ENCODE peak calls at places on chromosomes 2 and 18, in six cellular contexts. O is GM13977, B is Panc1, N is transverse colon, S is osteocyte, M is AG09309. V is an unnamed sample.

GRCh38 chr2:27082773-27083409 is 3.7 kb upstream of the KHK start:
- DNase-seq in O (no peak), B (no peak), N (no peak), S (no peak), M (no peak), V (no peak)

GRCh38 chr2:182581196-182581935 is 134.7 kb upstream of the DNAJC10 start:
- DNase-seq in O (no peak), B (no peak), N (no peak), S (no peak), M (no peak), V (no peak)

GRCh38 chr2:163467206-163467605 is 268.6 kb downstream of the FIGN start:
- DNase-seq in O (no peak), B (no peak), N (no peak), S (no peak), M (no peak), V (no peak)

GRCh38 chr18:5237083-5237722 is 40.1 kb upstream of the AKAIN1 start:
- DNase-seq in O (peak), B (peak), N (no peak), S (no peak), M (no peak), V (no peak)

GRCh38 chr2:170816499-170817246 is at the start of gene GAD1:
- DNase-seq in O (peak), B (no peak), N (peak), S (no peak), M (no peak), V (no peak)

GRCh38 chr2:41502752-41503151 is 545.1 kb upstream of the PKDCC start:
- DNase-seq in O (no peak), B (no peak), N (no peak), S (no peak), M (no peak), V (no peak)

GRCh38 chr18:27185025-27185763 is at the start of gene CHST9:
- DNase-seq in O (peak), B (no peak), N (no peak), S (no peak), M (no peak), V (no peak)

GRCh38 chr18:31492671-31493070 is 5.3 kb upstream of the DSG2 start:
- DNase-seq in O (no peak), B (no peak), N (no peak), S (no peak), M (no peak), V (no peak)

GRCh38 chr18:35521133-35521532 is 23.4 kb upstream of the INO80C start:
- DNase-seq in O (no peak), B (no peak), N (no peak), S (no peak), M (no peak), V (no peak)

GRCh38 chr2:113203901-113204519 is 30.2 kb downstream of the PSD4 start:
- DNase-seq in O (peak), B (peak), N (peak), S (peak), M (no peak), V (no peak)

GRCh38 chr2:118882693-118883336 is 35.4 kb upstream of the EN1 start:
- DNase-seq in O (peak), B (peak), N (peak), S (no peak), M (peak), V (no peak)

GRCh38 chr2:216687646-216688045 is 7.7 kb downstream of the IGFBP5 start:
- DNase-seq in O (no peak), B (no peak), N (no peak), S (no peak), M (no peak), V (no peak)

GRCh38 chr2:236569593-236569973 is at the start of gene ACKR3:
- DNase-seq in O (peak), B (peak), N (peak), S (peak), M (peak), V (peak)

GRCh38 chr2:241801611-241802420 is 7.2 kb upstream of the NEU4 start:
- DNase-seq in O (peak), B (no peak), N (peak), S (no peak), M (no peak), V (no peak)

GRCh38 chr2:164498841-164499240 is 122.4 kb downstream of the GRB14 start:
- DNase-seq in O (no peak), B (no peak), N (no peak), S (no peak), M (no peak), V (no peak)

GRCh38 chr2:55097462-55098410 is 47.5 kb upstream of the RTN4 start:
- DNase-seq in O (no peak), B (no peak), N (no peak), S (peak), M (no peak), V (no peak)

GRCh38 chr2:109513749-109514588 is 99.8 kb downstream of the SEPTIN10 start:
- DNase-seq in O (peak), B (no peak), N (peak), S (no peak), M (peak), V (no peak)

GRCh38 chr2:159281002-159281401 is 5.5 kb downstream of the WDSUB1 start:
- DNase-seq in O (no peak), B (no peak), N (no peak), S (no peak), M (no peak), V (no peak)

GRCh38 chr2:133568172-133568571 is at the start of gene NCKAP5:
- DNase-seq in O (no peak), B (no peak), N (peak), S (no peak), M (no peak), V (no peak)

GRCh38 chr2:30886101-30886500 is 78.9 kb upstream of the CAPN13 start:
- DNase-seq in O (no peak), B (no peak), N (no peak), S (no peak), M (no peak), V (no peak)

GRCh38 chr2:54577035-54577434 is 120.9 kb downstream of the SPTBN1 start:
- DNase-seq in O (no peak), B (no peak), N (no peak), S (no peak), M (no peak), V (no peak)

GRCh38 chr2:230849633-230850357 is 14.9 kb upstream of the ITM2C start:
- DNase-seq in O (peak), B (no peak), N (peak), S (no peak), M (no peak), V (no peak)

GRCh38 chr2:200253631-200254030 is 52.9 kb upstream of the SPATS2L start:
- DNase-seq in O (no peak), B (no peak), N (no peak), S (no peak), M (no peak), V (no peak)

GRCh38 chr2:43484323-43484930 is 111.4 kb downstream of the THADA start:
- DNase-seq in O (no peak), B (peak), N (no peak), S (no peak), M (peak), V (no peak)

GRCh38 chr18:57737661-57738060 is 65.5 kb downstream of the ATP8B1 start:
- DNase-seq in O (no peak), B (no peak), N (peak), S (no peak), M (peak), V (no peak)

GRCh38 chr2:204863351-204863750 is 318.1 kb downstream of the PARD3B start:
- DNase-seq in O (no peak), B (no peak), N (no peak), S (no peak), M (no peak), V (no peak)

GRCh38 chr2:222514901-222515300 is 90.6 kb downstream of the SGPP2 start:
- DNase-seq in O (no peak), B (no peak), N (no peak), S (no peak), M (no peak), V (no peak)

GRCh38 chr2:8447610-8448221 is 234.1 kb upstream of the ID2 start:
- DNase-seq in O (no peak), B (peak), N (no peak), S (no peak), M (peak), V (peak)

GRCh38 chr18:10927980-10928605 is 221.3 kb downstream of the PIEZO2 start:
- DNase-seq in O (peak), B (no peak), N (no peak), S (no peak), M (no peak), V (no peak)

GRCh38 chr2:71995067-71995665 is 152.5 kb downstream of the CYP26B1 start:
- DNase-seq in O (no peak), B (peak), N (no peak), S (no peak), M (no peak), V (no peak)

GRCh38 chr2:186695081-186695756 is 1.4 kb downstream of the FAM171B start:
- DNase-seq in O (peak), B (no peak), N (no peak), S (no peak), M (no peak), V (no peak)

GRCh38 chr2:55617160-55618024 is at the start of gene PPP4R3B:
- DNase-seq in O (peak), B (peak), N (peak), S (peak), M (peak), V (peak)

DNA sequence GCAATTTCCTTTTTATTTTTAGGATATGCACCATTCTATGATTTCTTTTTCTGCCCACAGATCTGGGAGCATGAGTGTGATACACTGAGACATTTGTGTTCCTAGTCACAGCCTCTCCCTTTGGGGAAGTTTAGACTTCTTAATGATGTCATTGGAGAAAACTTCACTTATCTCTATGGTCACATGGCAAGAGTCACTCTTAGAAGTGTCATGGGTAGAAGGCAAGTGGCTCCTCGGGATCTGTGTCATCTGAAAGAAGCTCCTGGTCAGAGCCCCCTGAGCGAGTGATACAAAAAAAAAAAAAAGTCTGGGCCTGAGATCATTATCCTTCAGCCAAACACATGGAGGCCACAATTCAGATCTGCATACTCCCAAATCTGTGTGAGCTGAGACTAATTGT is 62.5 kb upstream of the LGALSL start:
- DNase-seq in O (no peak), B (no peak), N (no peak), S (no peak), M (no peak), V (no peak)
- TF ChIP-seq CTCF in O (no peak), B (no peak), N (no peak), S (no peak), M (no peak), V (no peak)

GRCh38 chr18:69483574-69483973 is 82.9 kb downstream of the DOK6 start:
- DNase-seq in O (no peak), B (no peak), N (no peak), S (no peak), M (no peak), V (no peak)

GRCh38 chr18:69487488-69488394 is 87.1 kb downstream of the DOK6 start:
- DNase-seq in O (no peak), B (no peak), N (no peak), S (no peak), M (no peak), V (no peak)

GRCh38 chr18:69480460-69480859 is 79.8 kb downstream of the DOK6 start:
- DNase-seq in O (no peak), B (no peak), N (no peak), S (no peak), M (no peak), V (no peak)

GRCh38 chr18:69490072-69490471 is 89.4 kb downstream of the DOK6 start:
- DNase-seq in O (no peak), B (no peak), N (no peak), S (no peak), M (no peak), V (no peak)

GRCh38 chr18:69484699-69485396 is 84.2 kb downstream of the DOK6 start:
- DNase-seq in O (no peak), B (no peak), N (no peak), S (no peak), M (peak), V (no peak)
- TF ChIP-seq CTCF in O (no peak), B (no peak), N (no peak), S (no peak), M (peak), V (no peak)

GRCh38 chr2:83782122-83782521 is 677.0 kb downstream of the SUCLG1 start:
- DNase-seq in O (no peak), B (no peak), N (no peak), S (no peak), M (no peak), V (no peak)
- TF ChIP-seq CTCF in O (no peak), B (no peak), N (no peak), S (no peak), M (no peak), V (no peak)

GRCh38 chr2:219643084-219643473 is 15.6 kb downstream of the SLC4A3 start:
- DNase-seq in O (no peak), B (no peak), N (no peak), S (no peak), M (no peak), V (peak)

GRCh38 chr2:219643788-219644398 is 16.5 kb downstream of the SLC4A3 start:
- DNase-seq in O (no peak), B (no peak), N (no peak), S (no peak), M (no peak), V (peak)

GRCh38 chr2:219645631-219646527 is 18.4 kb downstream of the SLC4A3 start:
- DNase-seq in O (no peak), B (no peak), N (no peak), S (no peak), M (peak), V (peak)

GRCh38 chr2:219642465-219643083 is 15.1 kb downstream of the SLC4A3 start:
- DNase-seq in O (peak), B (peak), N (peak), S (peak), M (peak), V (peak)

DNA sequence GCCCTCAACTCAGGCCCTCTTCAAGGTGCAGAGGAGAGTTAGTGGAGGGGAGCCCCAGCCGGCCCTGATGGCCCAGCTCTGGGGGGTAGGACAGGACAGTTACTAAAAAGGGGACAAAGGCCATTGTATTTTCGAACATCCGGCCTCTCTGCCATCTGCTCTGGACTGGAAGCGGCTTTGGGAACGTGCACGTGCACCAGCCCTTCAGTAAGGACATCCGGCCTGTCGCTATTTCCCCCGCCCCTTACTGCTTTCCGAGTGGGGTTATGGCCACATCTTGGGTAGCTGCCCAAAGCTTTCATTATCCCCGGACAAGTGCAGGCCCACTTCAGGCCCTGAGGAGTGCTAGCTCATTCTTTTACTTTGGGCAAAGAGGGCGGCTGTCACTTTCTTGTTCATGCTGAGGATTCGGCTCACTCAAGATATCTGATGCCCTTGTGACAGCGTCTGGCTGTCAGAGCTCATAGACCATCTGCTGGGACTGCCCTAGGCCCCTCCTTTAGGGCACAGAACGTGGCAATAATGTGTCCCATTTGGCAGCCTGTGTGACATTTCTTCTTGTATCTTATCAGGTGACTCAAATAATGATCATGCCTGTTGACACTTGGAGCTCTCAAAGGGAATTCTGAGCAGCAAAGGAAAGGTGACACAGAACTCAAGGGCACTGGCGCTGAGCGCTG is 17.5 kb downstream of the SLC4A3 start:
- DNase-seq in O (no peak), B (no peak), N (no peak), S (no peak), M (no peak), V (peak)
- TF ChIP-seq CTCF in O (no peak), B (no peak), N (no peak), S (no peak), M (no peak), V (no peak)

GRCh38 chr18:52481116-52481515 is 141.1 kb downstream of the DCC start:
- DNase-seq in O (no peak), B (no peak), N (peak), S (no peak), M (no peak), V (no peak)

GRCh38 chr18:52486052-52486451 is 146.1 kb downstream of the DCC start:
- DNase-seq in O (no peak), B (no peak), N (no peak), S (no peak), M (no peak), V (no peak)

DNA sequence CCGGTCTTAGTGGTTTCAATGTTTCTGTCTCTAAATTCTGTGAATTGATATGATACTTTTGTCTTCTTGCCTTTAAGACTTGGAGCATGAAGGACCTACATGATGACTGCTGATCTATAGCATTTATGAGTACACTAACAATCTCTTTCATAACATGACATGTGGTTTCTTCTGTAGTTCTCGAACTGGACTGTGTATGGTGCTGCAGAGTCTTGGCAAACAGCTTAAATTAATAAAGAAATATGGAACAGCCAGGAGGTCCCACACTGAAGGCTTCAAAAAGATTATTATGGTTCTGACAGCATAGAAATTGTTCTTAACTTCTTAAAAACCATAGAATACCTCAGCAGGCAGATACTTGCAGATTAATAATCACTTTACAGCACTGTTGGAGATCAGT is 145.0 kb downstream of the DCC start:
- DNase-seq in O (no peak), B (no peak), N (no peak), S (no peak), M (no peak), V (no peak)
- TF ChIP-seq CTCF in O (no peak), B (no peak), N (no peak), S (no peak), M (no peak), V (no peak)

GRCh38 chr2:129236601-129237000 is 742.9 kb upstream of the RAB6C start:
- DNase-seq in O (no peak), B (no peak), N (no peak), S (no peak), M (no peak), V (no peak)

GRCh38 chr2:129231924-129232323 is 747.5 kb upstream of the RAB6C start:
- DNase-seq in O (no peak), B (no peak), N (no peak), S (no peak), M (no peak), V (no peak)

GRCh38 chr2:129229830-129230441 is 749.5 kb upstream of the RAB6C start:
- DNase-seq in O (no peak), B (no peak), N (no peak), S (no peak), M (no peak), V (no peak)

GRCh38 chr2:129233166-129233565 is 746.3 kb upstream of the RAB6C start:
- DNase-seq in O (no peak), B (no peak), N (no peak), S (no peak), M (no peak), V (no peak)

GRCh38 chr2:129233751-129234406 is 745.6 kb upstream of the RAB6C start:
- DNase-seq in O (peak), B (no peak), N (no peak), S (no peak), M (no peak), V (no peak)
- TF ChIP-seq CTCF in O (peak), B (peak), N (no peak), S (no peak), M (no peak), V (peak)

V was measured in type B pancreatic cell.